ENCODE peak calls at places on chromosomes 16 and 17, in four cellular contexts. H is effector memory CD4-positive, alpha-beta T cell; N is tibial artery; Y is colonic mucosa. S is an unnamed sample. For H3K4me1, the result is how much of the 10 kb centered on the place peaks cover.

GRCh38 chr17:62809656-62810055 is 1.5 kb upstream of the MARCHF10 start:
- DNase-seq in H (no peak), N (no peak), Y (no peak), S (no peak)

GRCh38 chr16:21644674-21645073 is 7.7 kb downstream of the IGSF6 start:
- DNase-seq in H (no peak), N (no peak), Y (no peak), S (no peak)

GRCh38 chr16:1257561-1258217 is 1.8 kb downstream of the TPSD1 start:
- DNase-seq in H (no peak), N (no peak), Y (no peak), S (no peak)

GRCh38 chr17:77795685-77796084 is 162.8 kb upstream of the TNRC6C start:
- DNase-seq in H (no peak), N (no peak), Y (no peak), S (no peak)

GRCh38 chr16:30142672-30143346 is 19.8 kb upstream of the MAPK3 start:
- DNase-seq in H (no peak), N (no peak), Y (no peak), S (no peak)

GRCh38 chr17:16927641-16928321 is 44.1 kb downstream of the TNFRSF13B start:
- DNase-seq in H (no peak), N (peak), Y (no peak), S (no peak)

GRCh38 chr17:52148969-52149351 is 9.6 kb downstream of the CA10 start:
- DNase-seq in H (no peak), N (no peak), Y (no peak), S (peak)

GRCh38 chr17:4969551-4970231 is 2.1 kb upstream of the SPAG7 start:
- DNase-seq in H (no peak), N (no peak), Y (no peak), S (no peak)

GRCh38 chr16:68387301-68387700 is 61.0 kb downstream of the SMPD3 start:
- DNase-seq in H (no peak), N (no peak), Y (peak), S (no peak)
- H3K27ac ChIP-seq in H (no peak), N (no peak), Y (peak), S (no peak)

GRCh38 chr17:8126306-8127066 is 2.6 kb upstream of the HES7 start:
- DNase-seq in H (peak), N (no peak), Y (peak), S (peak)
- H3K4me1 ChIP-seq in H (half or more), N (under half), Y (under half), S (under half)

GRCh38 chr16:11583171-11583570 is 3.5 kb downstream of the LITAF start:
- DNase-seq in H (no peak), N (no peak), Y (no peak), S (no peak)
- H3K27ac ChIP-seq in H (no peak), N (peak), Y (peak), S (peak)

GRCh38 chr17:38660097-38661026 is 14.4 kb downstream of the EPOP start:
- DNase-seq in H (no peak), N (no peak), Y (no peak), S (peak)

GRCh38 chr17:38667787-38668122 is 7.0 kb downstream of the EPOP start:
- DNase-seq in H (no peak), N (no peak), Y (no peak), S (no peak)

GRCh38 chr17:38663125-38663751 is 11.5 kb downstream of the EPOP start:
- DNase-seq in H (no peak), N (no peak), Y (peak), S (peak)

GRCh38 chr17:38667099-38667786 is 7.5 kb downstream of the EPOP start:
- DNase-seq in H (peak), N (peak), Y (peak), S (peak)

GRCh38 chr17:38663964-38664644 is 10.7 kb downstream of the EPOP start:
- DNase-seq in H (no peak), N (no peak), Y (no peak), S (no peak)
- H3K4me1 ChIP-seq in H (under half), N (under half), Y (under half), S (under half)

GRCh38 chr16:10920726-10921427 is 21.4 kb downstream of the DEXI start:
- DNase-seq in H (no peak), N (no peak), Y (no peak), S (peak)

GRCh38 chr16:10921536-10922327 is 20.5 kb downstream of the DEXI start:
- DNase-seq in H (no peak), N (no peak), Y (no peak), S (no peak)

GRCh38 chr16:10923146-10923649 is 19.1 kb downstream of the DEXI start:
- DNase-seq in H (no peak), N (no peak), Y (no peak), S (no peak)

GRCh38 chr16:10923650-10924214 is 18.5 kb downstream of the DEXI start:
- DNase-seq in H (no peak), N (peak), Y (no peak), S (peak)

GRCh38 chr16:10922328-10923145 is 19.7 kb downstream of the DEXI start:
- DNase-seq in H (no peak), N (peak), Y (no peak), S (peak)
- H3K27ac ChIP-seq in H (no peak), N (peak), Y (no peak), S (peak)

GRCh38 chr16:51449441-51449840 is 298.4 kb upstream of the SALL1 start:
- DNase-seq in H (no peak), N (no peak), Y (no peak), S (no peak)
- H3K4me1 ChIP-seq in H (under half), N (under half), Y (under half), S (under half)

GRCh38 chr16:69727916-69728270 is 1.5 kb upstream of the NQO1 start:
- DNase-seq in H (no peak), N (no peak), Y (no peak), S (peak)

GRCh38 chr16:69724414-69724873 is 1.9 kb downstream of the NQO1 start:
- DNase-seq in H (no peak), N (no peak), Y (no peak), S (no peak)

GRCh38 chr16:69725480-69726312 is 664 bp downstream of the NQO1 start:
- DNase-seq in H (no peak), N (no peak), Y (no peak), S (peak)

GRCh38 chr16:69726313-69727060 is at the start of gene NQO1:
- DNase-seq in H (peak), N (peak), Y (peak), S (peak)

GRCh38 chr16:69724981-69725479 is 1.3 kb downstream of the NQO1 start:
- DNase-seq in H (no peak), N (no peak), Y (no peak), S (no peak)
- H3K27ac ChIP-seq in H (no peak), N (peak), Y (peak), S (peak)

GRCh38 chr17:78921437-78921971 is 3.7 kb downstream of the TIMP2 start:
- DNase-seq in H (no peak), N (peak), Y (no peak), S (no peak)
- H3K4me1 ChIP-seq in H (under half), N (half or more), Y (under half), S (under half)

GRCh38 chr17:60134396-60135159 is 15.2 kb upstream of the CA4 start:
- DNase-seq in H (no peak), N (no peak), Y (peak), S (no peak)
- H3K27ac ChIP-seq in H (peak), N (peak), Y (peak), S (no peak)